ENCODE peak calls at places on chromosomes 4 and X, in six cellular contexts. Y is neural progenitor cell, B is GM23248, L is GM23338, D is PC-3, P is HCT116. Z is an unnamed sample.

GRCh38 chr4:51836531-51836930 is 6.4 kb upstream of the DCUN1D4 start:
- DNase-seq in P (no peak), D (peak; percentile 13), B (peak; percentile 13), L (no peak), Y (no peak), Z (no peak)

GRCh38 chr4:129583868-129584267 is 487.9 kb downstream of the C4orf33 start:
- DNase-seq in P (no peak), D (no peak), B (no peak), Y (no peak), L (no peak), Z (no peak)

GRCh38 chr4:99720206-99720605 is 62.6 kb upstream of the C4orf54 start:
- DNase-seq in Y (peak; percentile 31), P (no peak), B (no peak), L (no peak), D (no peak), Z (no peak)

GRCh38 chr4:105859233-105859632 is 36.0 kb upstream of the NPNT start:
- DNase-seq in Y (no peak), P (peak; percentile 26), L (no peak), D (peak; percentile 82), B (peak; percentile 80), Z (no peak)

GRCh38 chr4:35151816-35152572 is 1092.3 kb downstream of the ARAP2 start:
- DNase-seq in L (peak; percentile 66), D (peak; percentile 67), P (peak; percentile 29), Y (peak; percentile 63), B (no peak), Z (peak; percentile 13)

GRCh38 chr4:118154643-118155042 is 120.4 kb downstream of the NDST3 start:
- DNase-seq in B (peak; percentile 26), D (no peak), Y (no peak), P (no peak), L (no peak), Z (no peak)

GRCh38 chr4:33561259-33561658 is 2683.1 kb downstream of the ARAP2 start:
- DNase-seq in D (no peak), Y (no peak), L (no peak), P (no peak), B (no peak), Z (no peak)

GRCh38 chr4:36310793-36311192 is 29.4 kb downstream of the DTHD1 start:
- DNase-seq in Y (no peak), B (no peak), P (no peak), L (no peak), D (no peak), Z (peak; percentile 51)

GRCh38 chrX:11528623-11529022 is 137.1 kb downstream of the ARHGAP6 start:
- DNase-seq in L (no peak), Y (no peak), B (no peak), P (no peak), D (no peak), Z (no peak)

GRCh38 chrX:139972629-139973257 is 7.4 kb upstream of the CXorf66 start:
- DNase-seq in Y (no peak), B (no peak), L (no peak), P (no peak), D (no peak), Z (no peak)

GRCh38 chr4:95107635-95108034 is 349.9 kb downstream of the BMPR1B start:
- DNase-seq in Y (no peak), B (peak; percentile 68), L (no peak), D (peak; percentile 80), P (peak; percentile 71), Z (no peak)

GRCh38 chrX:100895365-100896075 is 21.4 kb upstream of the NOX1 start:
- DNase-seq in P (peak; percentile 26), B (peak; percentile 55), D (peak; percentile 69), Y (peak; percentile 57), L (peak; percentile 70), Z (peak; percentile 35)

DNA sequence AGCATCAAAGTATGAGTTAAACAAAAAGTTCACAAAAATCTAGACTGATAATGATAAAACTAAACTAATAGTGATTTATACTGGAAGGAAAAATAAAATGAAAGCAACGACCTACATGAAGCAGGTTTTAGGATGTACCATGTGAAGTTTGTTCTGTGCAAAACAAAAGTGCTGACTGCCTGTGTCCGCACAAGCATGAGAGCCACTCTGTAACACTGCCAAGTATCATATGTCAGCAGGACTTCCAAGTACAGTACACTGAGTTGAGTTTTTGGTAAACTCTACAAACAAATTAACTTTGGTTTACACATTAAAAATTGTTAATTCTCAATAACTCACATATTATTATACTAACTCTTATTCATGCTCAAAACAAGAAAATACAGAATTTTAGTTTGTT is 459.0 kb downstream of the PDGFC start:
- DNase-seq in B (peak; percentile 29), L (no peak), D (no peak), Y (no peak), P (no peak), Z (no peak)
- TF ChIP-seq EZH2phosphoT487 in B (no peak), L (no peak), D (no peak), Y (no peak), P (no peak), Z (no peak)

GRCh38 chr4:121794505-121795192 is 6.5 kb upstream of the EXOSC9 start:
- DNase-seq in B (peak; percentile 38), Y (no peak), D (no peak), P (no peak), L (peak; percentile 51), Z (no peak)
- H2AFZ ChIP-seq in B (no peak overlapping the region), Y (peak overlapping the region; percentile 65), D (no peak overlapping the region), P (no peak overlapping the region), L (no peak overlapping the region), Z (no peak overlapping the region)

DNA sequence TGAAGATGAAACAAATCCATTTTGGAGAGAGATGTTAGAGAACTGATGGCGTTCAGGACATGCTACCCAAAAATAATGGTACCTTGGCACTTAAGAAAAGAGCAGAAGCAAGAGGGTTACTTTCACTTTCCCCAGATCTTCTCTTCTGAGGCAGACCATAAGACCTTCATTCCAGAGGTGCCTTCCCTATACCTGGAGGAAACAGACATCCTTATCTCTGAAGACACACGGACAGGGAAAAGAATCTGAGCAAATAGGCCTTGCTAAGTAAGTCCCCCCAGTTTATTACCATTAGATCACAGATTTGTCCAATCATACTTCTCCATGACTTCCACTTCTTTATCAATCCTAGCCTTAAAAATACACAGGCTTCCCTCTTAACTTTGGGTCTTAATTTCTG is 2.0 kb upstream of the FGF2 start:
- DNase-seq in P (no peak), D (no peak), B (peak; percentile 30), Y (no peak), L (no peak), Z (no peak)
- TF ChIP-seq EZH2phosphoT487 in P (no peak), D (no peak), B (no peak), Y (no peak), L (no peak), Z (no peak)

DNA sequence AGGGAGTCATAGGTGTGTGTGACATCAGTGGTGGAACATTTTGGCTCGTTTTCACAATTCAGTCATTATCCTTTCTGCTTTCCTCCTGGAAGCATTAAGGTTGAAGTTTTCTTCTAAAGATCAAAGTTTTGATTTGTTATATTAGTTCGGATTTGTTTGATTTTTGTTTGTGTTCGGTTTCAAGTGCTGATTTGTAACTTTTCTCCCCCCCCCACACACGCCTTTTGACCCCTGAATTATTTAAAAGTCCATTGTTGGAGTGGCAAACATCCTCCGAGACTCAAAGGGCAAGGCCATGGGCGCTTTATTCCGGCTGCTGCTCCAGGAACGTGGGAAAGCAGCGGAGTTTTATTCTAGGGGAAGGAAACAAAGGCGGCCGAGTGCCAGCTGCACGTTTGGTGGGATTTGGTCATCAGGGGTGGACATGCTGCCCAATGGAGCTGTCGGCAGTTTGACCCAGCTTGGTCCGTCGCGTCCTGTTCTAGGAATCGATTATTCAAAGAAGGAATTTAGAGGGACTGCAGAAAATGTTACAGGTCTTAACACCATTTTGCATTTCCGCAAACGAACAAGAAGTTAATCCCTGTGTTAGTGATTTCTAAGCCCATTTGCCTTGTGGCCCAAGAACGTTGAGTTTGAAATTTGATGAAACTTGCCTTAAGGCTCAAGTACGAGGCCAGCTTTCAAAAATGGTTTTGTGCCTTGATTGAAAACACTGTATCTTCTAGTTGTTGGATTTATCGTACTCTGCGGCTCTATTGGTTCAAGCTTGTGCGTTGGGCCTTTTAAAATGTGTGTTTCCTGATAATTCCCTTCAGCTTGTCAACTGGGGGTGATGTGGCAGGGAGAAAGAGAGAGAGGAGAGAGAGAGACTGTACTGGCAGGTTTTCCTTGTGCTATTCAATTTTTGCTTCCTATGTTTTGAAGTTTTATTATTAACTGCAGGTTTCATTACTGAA is 567 bp upstream of the ZNF41 start:
- DNase-seq in P (no peak), Y (peak; percentile 52), D (peak; percentile 25), L (peak; percentile 22), B (peak; percentile 60), Z (no peak)
- H2AFZ ChIP-seq in P (no peak overlapping the region), Y (peak overlapping the region; percentile 65), D (peak overlapping the region; percentile 75), L (peak overlapping the region; percentile 52), B (peak overlapping the region; percentile 88), Z (peak overlapping the region; percentile 53)

GRCh38 chr4:183906486-183906735 is 1.3 kb downstream of the STOX2 start:
- DNase-seq in Y (no peak), P (no peak), L (no peak), D (no peak), B (no peak), Z (no peak)
- TF ChIP-seq EZH2phosphoT487 in Y (no peak), P (no peak), L (no peak), D (no peak), B (no peak), Z (no peak)

GRCh38 chrX:17632942-17633341 is 104.4 kb upstream of the SCML1 start:
- DNase-seq in Y (no peak), P (no peak), B (peak; percentile 50), L (no peak), D (peak; percentile 29), Z (peak; percentile 40)
- H2AFZ ChIP-seq in Y (no peak overlapping the region), P (no peak overlapping the region), B (peak overlapping the region; percentile 70), L (no peak overlapping the region), D (no peak overlapping the region), Z (peak overlapping the region; percentile 66)

GRCh38 chr4:13529130-13529919 is 15.0 kb downstream of the NKX3-2 start:
- DNase-seq in D (no peak), B (no peak), P (no peak), Y (no peak), L (no peak), Z (peak; percentile 4)
- TF ChIP-seq EZH2phosphoT487 in D (no peak), B (no peak), P (no peak), Y (peak; percentile 89), L (peak; percentile 86), Z (no peak)

GRCh38 chr4:147136783-147137182 is 191.1 kb upstream of the TTC29 start:
- DNase-seq in D (no peak), L (no peak), B (no peak), Y (no peak), P (no peak), Z (no peak)
- H2AFZ ChIP-seq in D (no peak overlapping the region), L (peak overlapping the region; percentile 43), B (no peak overlapping the region), Y (no peak overlapping the region), P (no peak overlapping the region), Z (no peak overlapping the region)

DNA sequence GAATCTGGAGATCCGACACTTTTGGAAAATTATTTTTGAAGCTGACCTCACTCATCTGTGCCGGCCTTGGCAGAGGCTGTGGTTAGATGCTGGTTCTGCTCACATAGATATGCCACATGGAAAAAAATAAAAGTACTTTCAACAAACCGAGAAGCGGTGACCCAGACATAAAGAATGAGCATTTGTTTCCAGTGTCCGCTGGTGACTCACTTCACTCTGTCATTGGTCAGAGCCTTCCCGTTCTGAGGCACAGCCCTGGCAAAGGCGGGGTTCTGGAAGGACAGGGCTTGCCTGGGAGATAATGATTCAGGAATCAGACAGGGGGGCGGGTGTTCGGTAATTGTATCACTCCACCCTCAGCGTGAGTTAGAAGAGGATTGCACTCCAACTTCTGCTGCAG is 172.4 kb upstream of the MXRA5 start:
- DNase-seq in P (peak; percentile 63), Y (no peak), L (no peak), D (peak; percentile 77), B (peak; percentile 95), Z (no peak)
- TF ChIP-seq EZH2phosphoT487 in P (no peak), Y (no peak), L (no peak), D (no peak), B (no peak), Z (no peak)

GRCh38 chr4:8233672-8234484 is 34.8 kb downstream of the SH3TC1 start:
- DNase-seq in B (no peak), Y (no peak), P (no peak), L (no peak), D (no peak), Z (no peak)
- H2AFZ ChIP-seq in B (no peak overlapping the region), Y (no peak overlapping the region), P (no peak overlapping the region), L (no peak overlapping the region), D (no peak overlapping the region), Z (no peak overlapping the region)